ENCODE peak calls at places on chromosomes 2 and 18, in four cellular contexts. X is MM.1S, U is sigmoid colon, Z is brain microvascular endothelial cell. I is an unnamed sample.

GRCh38 chr18:48007955-48008701 is 77.7 kb upstream of the SMAD2 start:
- DNase-seq in X (peak; percentile 82), U (peak; percentile 73), Z (no peak), I (peak; percentile 84)

GRCh38 chr2:241035818-241036396 is 37.5 kb downstream of the SNED1 start:
- DNase-seq in X (no peak), U (no peak), Z (no peak), I (peak; percentile 64)

GRCh38 chr2:100606740-100607343 is 44.0 kb downstream of the PDCL3 start:
- DNase-seq in X (peak; percentile 35), U (no peak), Z (peak; percentile 46), I (peak; percentile 67)

GRCh38 chr2:240121190-240121589 is 14.9 kb downstream of the COPS9 start:
- DNase-seq in X (no peak), U (no peak), Z (no peak), I (no peak)

GRCh38 chr2:8520791-8521344 is 161.0 kb upstream of the ID2 start:
- DNase-seq in X (peak; percentile 26), U (no peak), Z (no peak), I (no peak)

GRCh38 chr2:172888704-172889103 is 153.1 kb downstream of the RAPGEF4 start:
- DNase-seq in X (no peak), U (no peak), Z (no peak), I (no peak)

GRCh38 chr2:133765693-133766092 is 197.4 kb upstream of the NCKAP5 start:
- DNase-seq in X (no peak), U (no peak), Z (peak; percentile 51), I (no peak)

GRCh38 chr18:11246466-11246865 is 97.1 kb upstream of the PIEZO2 start:
- DNase-seq in X (no peak), U (no peak), Z (peak; percentile 20), I (no peak)

GRCh38 chr2:189238903-189239302 is 59.3 kb upstream of the COL5A2 start:
- DNase-seq in X (no peak), U (no peak), Z (no peak), I (no peak)

GRCh38 chr18:69401475-69402218 is 959 bp downstream of the DOK6 start:
- DNase-seq in X (no peak), U (peak; percentile 56), Z (no peak), I (peak; percentile 17)

GRCh38 chr2:102106133-102106556 is 36.4 kb upstream of the IL1R1 start:
- DNase-seq in X (no peak), U (no peak), Z (peak; percentile 85), I (no peak)

GRCh38 chr2:156333274-156333950 is 891 bp upstream of the NR4A2 start:
- DNase-seq in X (peak; percentile 40), U (no peak), Z (peak; percentile 43), I (no peak)

GRCh38 chr18:36809590-36810381 is 19.0 kb downstream of the TPGS2 start:
- DNase-seq in X (peak; percentile 78), U (peak; percentile 67), Z (peak; percentile 33), I (peak; percentile 76)

GRCh38 chr2:235719146-235719942 is 225.5 kb downstream of the AGAP1 start:
- DNase-seq in X (no peak), U (no peak), Z (no peak), I (no peak)

GRCh38 chr2:160700006-160700405 is 206.4 kb upstream of the RBMS1 start:
- DNase-seq in X (no peak), U (no peak), Z (no peak), I (no peak)

GRCh38 chr2:101175991-101176390 is 24.8 kb upstream of the TBC1D8 start:
- DNase-seq in X (no peak), U (no peak), Z (no peak), I (no peak)

GRCh38 chr2:230908595-230909191 is 16.3 kb downstream of the GPR55 start:
- DNase-seq in X (no peak), U (peak; percentile 56), Z (peak; percentile 79), I (no peak)

GRCh38 chr2:86372641-86373502 is 35.4 kb upstream of the REEP1 start:
- DNase-seq in X (no peak), U (peak; percentile 73), Z (peak; percentile 37), I (no peak)

GRCh38 chr18:7789853-7790552 is 222.9 kb downstream of the PTPRM start:
- DNase-seq in X (no peak), U (no peak), Z (no peak), I (no peak)

GRCh38 chr2:120267348-120267747 is 14.7 kb downstream of the RALB start:
- DNase-seq in X (no peak), U (no peak), Z (no peak), I (no peak)

GRCh38 chr18:76459687-76460350 is 35.2 kb downstream of the ZNF516 start:
- DNase-seq in X (no peak), U (peak; percentile 68), Z (peak; percentile 99), I (no peak)

GRCh38 chr2:12547771-12548170 is 169.0 kb upstream of the TRIB2 start:
- DNase-seq in X (no peak), U (no peak), Z (no peak), I (no peak)

GRCh38 chr2:120108049-120108448 is 95.2 kb downstream of the EPB41L5 start:
- DNase-seq in X (no peak), U (no peak), Z (peak; percentile 78), I (no peak)

GRCh38 chr18:32919799-32920198 is 147.0 kb upstream of the KLHL14 start:
- DNase-seq in X (peak; percentile 79), U (no peak), Z (no peak), I (peak; percentile 44)

GRCh38 chr18:9174302-9174701 is 37.7 kb downstream of the ANKRD12 start:
- DNase-seq in X (no peak), U (no peak), Z (no peak), I (no peak)

GRCh38 chr2:121907905-121908304 is 152.5 kb downstream of the TSN start:
- DNase-seq in X (no peak), U (no peak), Z (no peak), I (no peak)

GRCh38 chr2:98134138-98134537 is 47.2 kb downstream of the VWA3B start:
- DNase-seq in X (no peak), U (no peak), Z (no peak), I (peak; percentile 72)

GRCh38 chr2:165886487-165887146 is 67.0 kb downstream of the TTC21B start:
- DNase-seq in X (no peak), U (no peak), Z (no peak), I (no peak)

GRCh38 chr2:77008925-77009706 is 513.1 kb downstream of the LRRTM4 start:
- DNase-seq in X (no peak), U (no peak), Z (no peak), I (no peak)

DNA sequence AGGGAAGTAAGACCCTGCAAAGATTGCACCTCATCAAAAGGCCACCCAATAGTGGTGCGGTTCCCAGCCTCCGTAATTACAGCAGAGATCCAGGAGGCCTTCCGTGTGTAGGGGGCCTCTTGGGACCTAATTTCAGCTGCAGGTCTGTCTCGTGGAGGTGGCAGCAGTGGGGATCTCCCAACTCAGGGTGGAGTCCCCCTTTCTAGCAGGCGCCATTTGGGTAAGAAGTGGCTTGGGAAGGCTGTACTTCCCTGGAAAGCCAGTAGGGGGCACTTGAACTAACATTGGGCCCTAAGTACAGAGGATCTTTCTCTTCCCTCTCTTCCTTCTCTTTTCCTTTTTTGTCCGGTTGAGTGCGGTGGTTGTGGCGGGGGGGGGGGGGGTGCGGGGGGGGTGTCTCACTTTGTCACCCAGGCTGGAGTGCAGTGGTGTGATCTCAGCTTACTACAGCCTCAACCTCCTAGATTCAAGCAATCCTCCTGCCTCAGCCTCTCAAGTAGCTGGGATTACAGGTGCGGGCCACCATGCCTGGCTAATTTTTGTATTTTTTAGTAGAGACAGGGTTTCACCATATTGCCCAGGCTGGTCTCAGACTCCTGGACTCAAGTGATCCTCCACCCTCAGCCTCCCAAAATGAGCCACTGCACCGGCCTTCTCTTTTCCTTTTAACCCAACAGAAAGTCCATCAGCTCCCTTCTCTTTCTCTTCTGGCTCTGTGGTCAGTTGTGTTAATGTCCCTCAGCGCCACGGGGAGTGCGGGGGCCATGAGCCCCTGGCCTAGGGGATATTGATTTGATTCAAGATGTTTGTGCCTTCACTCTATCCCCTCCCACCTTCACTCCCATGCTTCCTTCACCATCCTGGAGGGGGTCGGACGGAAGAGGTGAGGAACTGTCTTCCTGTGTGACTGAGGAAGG is 32.0 kb downstream of the CENPO start:
- DNase-seq in X (no peak), U (peak; percentile 54), Z (no peak), I (no peak)
- TF ChIP-seq CTCF in X (peak; percentile 55), U (no peak), Z (peak; percentile 76), I (peak; percentile 31)

GRCh38 chr2:70767699-70768584 is at the start of gene ADD2:
- DNase-seq in X (peak; percentile 66), U (no peak), Z (no peak), I (peak; percentile 48)
- TF ChIP-seq CTCF in X (peak; percentile 33), U (no peak), Z (peak; percentile 36), I (peak; percentile 39)

DNA sequence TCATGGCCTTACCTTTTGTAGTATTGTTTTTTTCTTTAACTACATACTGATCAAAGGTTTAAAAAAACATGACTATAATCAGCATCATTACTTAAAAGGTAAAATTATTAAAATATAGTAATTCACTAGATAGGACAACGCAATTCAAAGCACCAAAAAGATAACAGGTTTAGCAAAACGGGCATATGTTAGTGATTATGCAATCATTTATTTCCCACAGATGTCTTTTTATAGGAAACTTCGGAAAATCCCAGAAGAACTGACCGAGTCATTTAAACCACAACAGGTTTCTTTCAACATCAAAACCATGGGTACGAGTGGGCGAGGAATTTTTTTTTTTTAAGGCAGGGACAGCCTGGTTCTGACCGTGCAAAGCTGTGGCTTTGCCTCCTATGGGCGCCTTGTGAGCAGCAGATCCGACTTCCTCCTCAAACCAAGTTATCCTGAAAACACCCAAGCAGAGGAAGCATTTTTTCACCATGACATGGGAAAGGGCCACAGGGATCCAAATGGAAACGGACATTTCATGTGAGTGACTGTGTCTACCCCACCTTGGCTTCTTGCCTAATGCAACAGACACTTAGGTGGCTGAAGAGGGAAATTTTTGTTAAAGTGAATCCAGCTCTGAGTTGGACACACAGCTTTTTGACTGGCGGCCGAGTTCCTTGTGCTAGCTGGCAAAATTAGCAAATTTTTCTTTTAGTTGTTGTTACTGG is 487.2 kb upstream of the ZEB2 start:
- DNase-seq in X (no peak), U (no peak), Z (peak; percentile 96), I (no peak)
- TF ChIP-seq CTCF in X (no peak), U (no peak), Z (peak; percentile 31), I (no peak)

DNA sequence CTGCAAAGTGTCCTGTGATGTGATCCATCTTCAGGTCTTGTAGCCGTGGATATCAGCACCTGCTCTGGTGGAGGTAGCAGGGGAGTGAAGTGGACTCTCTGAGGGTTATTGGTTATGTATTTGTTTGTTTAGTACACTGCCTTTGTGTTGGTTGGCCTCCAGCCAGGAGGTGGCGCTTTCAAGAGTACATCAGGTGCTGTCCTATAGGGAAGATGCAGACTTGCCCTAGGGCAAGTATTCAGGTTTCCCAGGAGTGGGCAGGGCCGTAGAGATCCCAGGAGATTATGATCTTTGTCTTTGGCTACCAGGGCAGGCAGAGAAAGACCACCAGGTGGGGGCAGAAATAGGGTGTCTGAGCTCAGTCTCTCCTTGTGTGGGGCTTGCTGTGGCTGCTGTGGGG is 411.8 kb downstream of the SOX11 start:
- DNase-seq in X (no peak), U (no peak), Z (no peak), I (no peak)
- TF ChIP-seq CTCF in X (no peak), U (no peak), Z (no peak), I (no peak)

GRCh38 chr2:158772306-158773078 is 22.6 kb upstream of the DAPL1 start:
- DNase-seq in X (no peak), U (no peak), Z (no peak), I (no peak)
- TF ChIP-seq CTCF in X (no peak), U (no peak), Z (no peak), I (no peak)

I was measured in GM10248.